ENCODE peak calls at places on chromosomes 1 and 21, in nine cellular contexts. B, W, N, G, P, V, Q, O and M are unnamed samples.

GRCh38 chr1:1230656-1231399 is 973 bp downstream of the SDF4 start:
- DNase-seq in P (no peak), G (no peak), O (peak; percentile 64), N (no peak), B (peak; percentile 87), Q (no peak), V (peak; percentile 22), W (peak; percentile 68), M (no peak)

GRCh38 chr1:198018529-198018928 is 101.4 kb downstream of the LHX9 start:
- DNase-seq in W (no peak), P (no peak), V (no peak), O (peak; percentile 63), Q (no peak), N (no peak), G (no peak), B (peak; percentile 96), M (no peak)

GRCh38 chr1:23103001-23103879 is 65.4 kb downstream of the LUZP1 start:
- DNase-seq in G (no peak), B (no peak), W (peak; percentile 70), P (no peak), Q (no peak), V (no peak), N (no peak), O (peak; percentile 69), M (no peak)

GRCh38 chr1:56868761-56869160 is 14.2 kb downstream of the C8A start:
- DNase-seq in V (no peak), G (no peak), Q (no peak), B (peak; percentile 67), N (no peak), P (no peak), O (no peak), W (no peak), M (no peak)

GRCh38 chr1:41802532-41803501 is 115.9 kb downstream of the HIVEP3 start:
- DNase-seq in G (peak; percentile 56), W (no peak), B (no peak), P (peak; percentile 57), N (no peak), Q (no peak), V (peak; percentile 72), O (no peak), M (no peak)

GRCh38 chr21:46120301-46121285 is 22.7 kb downstream of the COL6A2 start:
- DNase-seq in Q (peak; percentile 11), B (no peak), N (no peak), P (peak; percentile 4), V (no peak), O (no peak), W (no peak), G (peak; percentile 22), M (peak; percentile 61)

GRCh38 chr1:22053861-22054770 is 1.6 kb downstream of the CDC42 start:
- DNase-seq in P (no peak), V (no peak), B (no peak), W (no peak), O (no peak), G (no peak), N (no peak), Q (no peak), M (no peak)

GRCh38 chr1:34683616-34684015 is 71.2 kb upstream of the GJB5 start:
- DNase-seq in N (no peak), V (no peak), B (no peak), O (no peak), W (no peak), G (no peak), P (no peak), Q (no peak), M (no peak)

GRCh38 chr1:229664133-229664689 is 38.2 kb downstream of the URB2 start:
- DNase-seq in G (no peak), O (peak; percentile 76), P (peak; percentile 25), Q (peak; percentile 50), V (peak; percentile 19), W (no peak), N (peak; percentile 61), B (no peak), M (no peak)

GRCh38 chr1:226809785-226810571 is 60.4 kb upstream of the PSEN2 start:
- DNase-seq in P (no peak), N (no peak), O (no peak), Q (no peak), V (no peak), B (peak; percentile 63), G (no peak), W (no peak), M (no peak)

GRCh38 chr1:52907068-52907811 is 14.3 kb downstream of the ECHDC2 start:
- DNase-seq in G (no peak), O (no peak), W (peak; percentile 89), V (no peak), N (no peak), Q (no peak), B (no peak), P (no peak), M (no peak)

GRCh38 chr1:91700771-91701493 is 185.0 kb downstream of the TGFBR3 start:
- DNase-seq in O (no peak), Q (no peak), W (no peak), V (no peak), P (no peak), G (no peak), B (peak; percentile 66), N (no peak), M (no peak)

GRCh38 chr1:168195199-168196135 is 16.7 kb downstream of the TIPRL start:
- DNase-seq in B (no peak), P (no peak), Q (no peak), O (no peak), W (peak; percentile 24), V (no peak), G (no peak), N (no peak), M (no peak)

GRCh38 chr21:17866590-17866989 is 47.4 kb upstream of the C21orf91 start:
- DNase-seq in N (no peak), Q (no peak), G (no peak), P (no peak), B (no peak), V (no peak), W (no peak), O (no peak), M (no peak)

GRCh38 chr21:16070207-16070651 is 340.4 kb downstream of the USP25 start:
- DNase-seq in G (peak; percentile 72), O (peak; percentile 34), P (no peak), W (no peak), V (no peak), N (no peak), Q (no peak), B (peak; percentile 48), M (no peak)

GRCh38 chr1:47865881-47866535 is 131.2 kb downstream of the TRABD2B start:
- DNase-seq in W (no peak), P (no peak), V (no peak), G (no peak), Q (no peak), O (no peak), N (no peak), B (no peak), M (no peak)

GRCh38 chr1:56335394-56335793 is 244.0 kb downstream of the PLPP3 start:
- DNase-seq in P (no peak), Q (no peak), V (no peak), W (no peak), G (no peak), N (no peak), O (no peak), B (no peak), M (no peak)

GRCh38 chr1:154546264-154547043 is 12.0 kb downstream of the UBE2Q1 start:
- DNase-seq in B (peak; percentile 81), G (peak; percentile 57), V (peak; percentile 61), P (peak; percentile 69), N (peak; percentile 28), O (peak; percentile 77), W (peak; percentile 78), Q (no peak), M (no peak)

GRCh38 chr1:100607628-100608240 is 69.8 kb downstream of the GPR88 start:
- DNase-seq in G (no peak), Q (no peak), O (no peak), N (no peak), V (no peak), B (no peak), W (no peak), P (no peak), M (no peak)

GRCh38 chr1:60171793-60172192 is 98.2 kb upstream of the C1orf87 start:
- DNase-seq in N (no peak), B (peak; percentile 85), Q (no peak), V (no peak), W (no peak), P (no peak), G (no peak), O (no peak), M (no peak)

GRCh38 chr1:219173758-219174671 is at the start of gene LYPLAL1:
- DNase-seq in O (peak; percentile 93), W (peak; percentile 97), P (peak; percentile 88), N (peak; percentile 81), V (peak; percentile 90), B (peak; percentile 97), G (peak; percentile 87), Q (peak; percentile 45), M (peak; percentile 93)
- TF ChIP-seq CTCF in O (peak; percentile 27), W (peak; percentile 29), P (no peak), N (no peak), V (no peak), B (no peak), G (peak; percentile 45), Q (no peak), M (peak; percentile 41)

DNA sequence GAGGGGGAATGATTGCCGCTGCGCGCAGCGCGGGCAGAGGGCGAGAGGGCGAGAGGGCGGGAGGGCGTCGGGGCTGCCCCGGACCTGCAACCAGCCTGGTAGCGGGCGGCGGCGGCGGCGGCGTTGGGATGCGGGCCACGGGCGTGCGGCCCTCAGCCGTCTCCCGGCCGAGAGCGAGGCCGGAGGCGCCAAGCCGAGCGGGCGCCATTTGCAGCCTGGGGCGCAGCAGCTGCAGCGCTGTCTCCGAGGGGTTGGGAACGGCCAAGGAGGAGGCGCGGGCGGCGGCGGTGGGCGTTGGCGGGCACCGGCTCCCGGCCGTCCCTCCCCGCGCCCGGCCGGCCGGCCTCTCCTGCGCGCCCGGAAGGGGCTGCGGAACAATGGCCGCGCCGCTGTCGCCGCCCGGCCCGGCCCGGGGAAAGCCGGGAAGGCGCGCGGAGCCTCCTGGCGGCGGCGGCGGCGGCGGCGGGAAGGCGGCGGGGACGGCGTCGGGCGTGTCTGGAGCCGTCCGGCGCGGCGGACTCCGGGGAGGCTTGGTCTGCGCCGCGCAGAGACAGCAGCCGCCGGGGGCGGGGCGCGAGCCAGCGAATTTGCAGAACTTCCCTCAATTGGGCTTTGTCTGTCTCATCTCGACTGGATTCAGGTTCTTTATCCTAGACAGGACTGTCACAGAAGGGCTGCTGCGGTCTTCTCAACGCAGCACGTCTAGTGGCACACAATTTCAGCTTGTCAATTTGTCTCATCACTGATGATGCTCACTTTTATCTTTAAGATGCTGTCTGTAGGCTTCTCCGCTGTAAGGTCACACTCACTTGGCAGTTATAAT is 35.7 kb downstream of the ZBTB8B start:
- DNase-seq in P (peak; percentile 69), Q (no peak), O (peak; percentile 80), V (peak; percentile 67), B (peak; percentile 86), G (peak; percentile 55), N (no peak), W (peak; percentile 85), M (peak; percentile 74)
- TF ChIP-seq CTCF in P (no peak), Q (no peak), O (no peak), V (peak; percentile 67), B (no peak), G (peak; percentile 28), N (no peak), W (peak; percentile 37), M (no peak)

GRCh38 chr1:9101510-9102146 is 27.3 kb downstream of the GPR157 start:
- DNase-seq in V (peak; percentile 42), O (peak; percentile 53), P (peak; percentile 47), W (peak; percentile 66), Q (no peak), N (no peak), B (peak; percentile 81), G (peak; percentile 42), M (no peak)
- TF ChIP-seq CTCF in V (peak; percentile 32), O (peak; percentile 65), P (peak; percentile 34), W (peak; percentile 78), Q (no peak), N (no peak), B (peak; percentile 84), G (peak; percentile 57), M (peak; percentile 75)

GRCh38 chr1:201715801-201716741 is 112.9 kb upstream of the IPO9 start:
- DNase-seq in W (no peak), O (no peak), B (no peak), N (no peak), Q (no peak), P (no peak), G (no peak), V (peak; percentile 59), M (no peak)
- TF ChIP-seq CTCF in W (no peak), O (no peak), B (no peak), N (no peak), Q (no peak), P (no peak), G (no peak), V (no peak), M (no peak)